ENCODE peak calls at places on chromosomes 16 and 17, in five cellular contexts. G is neural progenitor cell, P is esophagus squamous epithelium, Q is sigmoid colon, T is fibroblast of pulmonary artery. C is an unnamed sample.

GRCh38 chr17:82831818-82832200 is 8.0 kb downstream of the ZNF750 start:
- DNase-seq in Q (no peak), T (no peak), P (no peak), G (no peak), C (no peak)

GRCh38 chr17:78416311-78416711 is 37.9 kb downstream of the PGS1 start:
- DNase-seq in G (no peak), P (no peak), Q (no peak), T (no peak), C (no peak)

GRCh38 chr16:80637621-80638020 is 96.8 kb downstream of the DYNLRB2 start:
- DNase-seq in G (no peak), Q (no peak), P (no peak), T (no peak), C (no peak)

GRCh38 chr16:11145173-11145820 is 110.7 kb downstream of the SOCS1 start:
- DNase-seq in G (no peak), T (no peak), Q (no peak), P (no peak), C (no peak)

GRCh38 chr17:78272181-78272913 is 40.9 kb downstream of the TMEM235 start:
- DNase-seq in T (peak; percentile 92), Q (peak; percentile 92), G (peak; percentile 65), P (no peak), C (no peak)

GRCh38 chr17:18258356-18259038 is at the start of gene FLII:
- DNase-seq in Q (peak; percentile 78), T (peak; percentile 17), G (peak; percentile 72), P (no peak), C (no peak)

GRCh38 chr16:77674888-77675287 is 47.4 kb upstream of the NUDT7 start:
- DNase-seq in P (no peak), Q (no peak), G (no peak), T (peak; percentile 50), C (no peak)

GRCh38 chr17:45895304-45895968 is 1.1 kb downstream of the MAPT start:
- DNase-seq in G (peak; percentile 73), P (no peak), T (no peak), Q (no peak), C (no peak)

GRCh38 chr16:72372646-72373045 is 200.7 kb upstream of the PMFBP1 start:
- DNase-seq in T (peak; percentile 22), P (no peak), Q (no peak), G (no peak), C (no peak)

GRCh38 chr17:42120161-42121065 is 754 bp downstream of the KAT2A start:
- DNase-seq in T (no peak), Q (no peak), G (peak; percentile 79), P (no peak), C (no peak)

GRCh38 chr16:12576878-12577277 is 226.8 kb downstream of the CPPED1 start:
- DNase-seq in Q (no peak), T (no peak), P (no peak), G (no peak), C (no peak)

GRCh38 chr17:45190503-45191282 is 29.0 kb downstream of the HEXIM2 start:
- DNase-seq in G (no peak), T (no peak), P (no peak), Q (no peak), C (no peak)

GRCh38 chr17:43690624-43691316 is 29.0 kb upstream of the MEOX1 start:
- DNase-seq in T (no peak), G (no peak), P (no peak), Q (no peak), C (no peak)

GRCh38 chr16:87499189-87499486 is 6.3 kb upstream of the ZCCHC14 start:
- DNase-seq in P (no peak), Q (no peak), G (no peak), T (peak; percentile 35), C (no peak)

DNA sequence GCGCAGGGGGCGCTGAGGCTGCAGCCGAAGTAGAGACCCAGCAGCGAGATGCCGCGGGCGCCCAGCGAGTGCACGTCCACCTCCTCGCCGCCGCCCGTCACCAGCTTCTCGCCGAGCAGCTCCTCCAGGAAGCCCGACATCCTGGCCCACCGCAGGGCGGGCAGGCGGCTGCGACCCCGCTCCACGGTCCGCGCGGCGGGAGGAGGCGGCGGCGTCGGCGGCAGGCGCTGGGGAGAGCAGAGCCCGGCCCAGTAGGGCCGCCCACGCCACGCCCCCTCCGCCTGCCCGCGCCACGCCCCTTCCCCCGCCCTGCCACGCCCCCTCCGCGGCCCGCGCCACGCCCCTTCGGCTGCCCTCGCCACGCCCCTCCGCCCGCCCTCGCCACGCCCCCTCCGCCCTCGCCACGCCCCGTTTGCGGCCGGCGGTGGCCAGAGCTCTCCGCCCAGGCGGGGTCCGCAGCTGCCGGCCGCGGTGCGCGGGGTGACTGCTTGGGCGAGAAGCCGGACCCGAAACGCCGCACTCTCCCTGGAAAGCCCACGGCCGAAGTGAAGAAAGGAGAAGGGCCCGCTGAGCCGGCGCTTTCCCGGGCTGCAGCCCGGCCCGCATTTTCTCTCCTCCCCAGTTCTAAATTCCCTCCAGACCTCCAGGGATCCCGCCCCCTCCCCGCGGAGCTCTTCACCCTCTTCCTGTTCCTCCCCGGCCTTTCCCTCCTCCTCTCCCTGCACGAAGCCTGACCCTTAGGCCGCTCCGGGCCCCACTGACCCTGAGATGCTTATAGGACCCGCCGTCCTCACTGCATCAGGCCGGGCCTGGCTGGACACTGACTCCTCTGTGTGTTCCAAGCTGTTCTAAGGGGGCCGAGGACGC is at the start of gene NXN:
- DNase-seq in T (peak; percentile 76), Q (peak; percentile 94), G (peak; percentile 94), P (peak; percentile 18), C (no peak)
- TF ChIP-seq CTCF in T (no peak), Q (no peak), G (peak; percentile 27), P (no peak), C (no peak)

DNA sequence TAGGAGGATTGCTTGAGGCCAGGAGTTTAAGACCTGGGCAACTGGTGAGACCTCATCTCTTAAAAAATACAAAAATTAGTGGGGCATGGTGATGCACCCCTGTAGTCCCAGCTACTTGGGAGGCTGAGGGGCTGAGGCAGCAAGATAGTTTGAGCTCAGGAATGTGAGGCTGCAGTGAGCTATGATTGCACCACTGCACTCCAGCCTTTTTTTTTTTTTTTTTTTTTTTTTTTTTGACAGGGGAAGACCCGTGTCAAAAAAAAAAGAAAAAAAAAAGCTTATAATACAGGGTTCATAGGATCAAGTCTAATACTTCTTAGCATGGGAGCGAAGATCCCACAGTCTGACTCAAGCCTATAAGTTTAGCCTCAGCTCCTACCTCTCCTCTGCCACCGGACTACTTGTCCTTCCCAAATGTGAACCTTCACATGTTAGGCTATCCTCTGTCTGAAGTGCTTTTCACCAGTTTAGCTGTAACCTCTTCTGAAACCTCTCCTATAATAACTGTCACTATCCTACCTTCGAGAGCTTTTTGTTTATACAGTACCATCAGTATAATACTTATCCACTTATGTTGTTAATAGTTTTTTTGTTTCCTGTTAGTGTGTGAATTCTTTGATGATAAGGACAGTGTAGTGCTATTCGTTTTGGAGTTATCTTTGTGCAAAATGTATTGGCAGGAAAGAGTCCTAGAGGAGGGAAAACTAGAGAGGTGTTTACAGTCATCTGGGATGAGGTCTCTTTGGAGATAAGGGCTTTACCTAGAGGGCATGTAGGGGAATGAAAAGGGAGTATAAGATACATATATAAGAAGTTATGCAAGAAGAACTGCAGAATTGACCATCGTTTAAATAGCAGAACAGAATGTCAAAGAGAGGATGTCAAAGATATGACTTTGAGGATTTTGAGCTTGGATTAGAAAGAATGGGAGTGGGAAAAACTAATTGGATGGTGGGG is 15.5 kb downstream of the CPD start:
- DNase-seq in G (no peak), T (no peak), P (no peak), Q (no peak), C (no peak)
- H3K4me3 ChIP-seq in G (no peak overlapping the region), T (no peak overlapping the region), P (no peak overlapping the region), Q (no peak overlapping the region), C (no peak overlapping the region)

DNA sequence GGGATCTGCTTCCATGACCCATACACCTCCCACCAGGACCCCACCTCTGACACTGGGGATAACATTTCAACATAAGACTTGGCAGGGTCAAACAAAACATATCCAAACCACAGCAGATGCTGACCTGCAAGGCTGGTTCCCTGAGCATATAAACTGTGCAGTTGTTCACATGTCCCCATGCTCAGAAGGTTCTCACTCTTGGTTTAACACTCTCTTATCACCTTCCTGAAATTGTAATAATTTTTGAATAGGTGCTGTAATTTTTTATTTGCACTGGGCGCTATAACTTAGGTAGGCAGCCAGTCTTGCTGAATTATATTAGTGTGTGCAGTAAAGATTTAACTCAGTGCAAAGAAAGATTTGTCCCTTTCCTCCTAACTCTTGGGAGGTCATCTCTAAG is 824.8 kb upstream of the SOX9 start:
- DNase-seq in Q (no peak), P (no peak), G (no peak), T (no peak), C (no peak)
- TF ChIP-seq CTCF in Q (no peak), P (no peak), G (no peak), T (no peak), C (no peak)

DNA sequence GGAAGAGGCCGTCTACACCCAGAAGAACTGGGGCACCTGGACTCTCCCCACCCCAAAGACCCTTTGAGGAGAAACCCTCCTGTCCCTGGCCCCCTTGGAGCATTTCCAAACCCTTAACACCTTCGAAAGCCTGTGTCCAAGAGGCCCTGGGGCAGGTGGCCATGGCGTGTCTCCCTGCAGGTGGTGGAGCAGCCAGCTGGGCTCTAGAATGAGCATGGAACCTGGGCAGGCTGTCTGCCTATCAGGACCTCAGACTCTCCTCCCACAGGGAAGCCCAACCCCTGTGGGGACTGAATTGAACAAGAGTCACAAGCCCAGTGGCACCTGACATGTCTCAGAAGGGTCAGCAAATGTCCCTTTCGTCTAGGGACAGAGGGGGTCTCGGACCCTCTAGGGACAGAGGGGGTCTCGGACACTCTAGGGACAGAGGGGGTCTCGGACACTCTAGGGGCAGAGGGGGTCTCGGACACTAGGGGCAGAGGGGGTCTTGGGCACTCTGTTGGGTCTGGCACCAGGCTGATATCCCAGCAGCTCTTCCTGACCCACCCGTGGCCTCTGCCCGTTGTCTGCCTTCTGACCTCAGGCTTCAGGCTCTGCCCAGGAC is 8.4 kb downstream of the CBX4 start:
- DNase-seq in G (no peak), P (no peak), Q (no peak), T (no peak), C (no peak)
- H3K4me3 ChIP-seq in G (no peak overlapping the region), P (no peak overlapping the region), Q (no peak overlapping the region), T (no peak overlapping the region), C (no peak overlapping the region)

DNA sequence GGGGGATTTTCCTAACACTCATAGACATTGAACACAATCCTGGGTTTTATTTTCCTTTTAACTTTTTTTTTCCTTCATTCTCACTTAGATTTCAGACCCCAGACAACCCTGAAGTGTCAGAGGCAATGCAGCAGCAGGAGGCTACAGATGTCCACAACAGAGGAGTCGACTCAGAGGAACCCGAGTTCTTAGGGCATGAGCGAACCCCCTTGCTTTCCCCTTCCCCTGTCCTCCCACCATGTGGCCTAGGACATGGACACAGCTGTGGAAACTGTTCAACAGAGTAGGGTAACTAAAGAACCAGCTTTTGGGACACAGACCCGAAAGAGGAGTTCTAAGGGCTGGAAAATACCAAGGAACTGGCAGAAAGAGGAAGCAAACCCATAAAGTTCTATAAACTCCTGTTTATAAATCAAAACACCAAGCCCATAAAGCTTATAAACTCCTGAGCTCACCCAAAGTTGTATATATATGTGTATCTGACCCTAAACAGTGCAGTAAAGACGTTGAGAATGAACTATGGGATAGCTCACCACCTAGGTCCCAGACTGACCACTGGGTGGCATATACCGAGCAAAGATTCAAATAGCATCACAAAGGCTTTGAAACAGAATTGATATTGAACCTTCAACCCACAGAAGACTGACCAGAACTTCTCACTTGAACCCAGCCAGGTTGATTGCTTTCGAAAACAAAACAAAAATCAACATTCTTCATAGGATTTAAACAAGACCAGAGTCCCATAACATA is 33.9 kb downstream of the CMTM4 start:
- DNase-seq in G (no peak), Q (no peak), P (no peak), T (peak; percentile 60), C (peak; percentile 2)
- TF ChIP-seq CTCF in G (peak; percentile 36), Q (no peak), P (no peak), T (peak; percentile 77), C (peak; percentile 38)

DNA sequence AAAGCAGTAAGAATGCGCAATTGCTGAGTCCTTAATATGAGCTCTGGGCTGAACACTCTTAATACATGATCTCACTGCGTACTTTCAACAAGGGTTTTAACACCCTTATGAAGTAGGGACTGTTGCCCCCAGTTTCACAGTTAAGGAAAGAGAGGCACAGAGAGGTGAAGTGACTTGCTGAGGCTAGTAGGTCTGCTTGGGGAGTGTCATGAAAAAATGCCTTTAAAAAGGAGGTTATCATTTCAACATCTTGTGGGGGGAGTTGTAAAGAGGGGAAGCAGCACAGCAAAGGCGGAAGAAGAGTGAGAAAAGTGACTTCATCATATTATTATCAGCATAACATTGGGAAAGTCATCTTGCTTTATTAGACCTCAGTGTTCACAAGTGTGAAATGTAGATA is 2.1 kb downstream of the CCL4L2 start:
- DNase-seq in P (no peak), T (no peak), Q (no peak), G (no peak), C (no peak)
- H3K4me3 ChIP-seq in P (no peak overlapping the region), T (no peak overlapping the region), Q (no peak overlapping the region), G (no peak overlapping the region), C (no peak overlapping the region)